ENCODE peak calls at places on chromosomes 16 and 17, in seven cellular contexts. E is KBM-7; C is activated effector memory CD4-positive, alpha-beta T cell treated with Interleukin-2 at 50 U/mL for 16 hours; S is GM19239; U is fibroblast of pulmonary artery; D is DND-41; Y is A549. R is an unnamed sample.

GRCh38 chr17:81049372-81049911 is 14.5 kb downstream of the BAIAP2 start:
- DNase-seq in E (peak; percentile 84), C (no peak), S (no peak), U (no peak), D (no peak), Y (no peak), R (no peak)

GRCh38 chr16:88928405-88929375 is 48.3 kb downstream of the CBFA2T3 start:
- DNase-seq in E (no peak), C (no peak), S (no peak), U (no peak), D (no peak), Y (no peak), R (no peak)

GRCh38 chr16:71540-72341 is 690 bp downstream of the RHBDF1 start:
- DNase-seq in E (no peak), C (no peak), S (no peak), U (peak; percentile 61), D (no peak), Y (peak; percentile 87), R (no peak)

GRCh38 chr16:9275816-9276354 is 184.4 kb downstream of the HAPSTR1 start:
- DNase-seq in E (no peak), C (no peak), S (no peak), U (no peak), D (no peak), Y (no peak), R (no peak)

GRCh38 chr16:89506113-89506504 is 2.1 kb upstream of the SPG7 start:
- DNase-seq in E (no peak), C (no peak), S (no peak), U (peak; percentile 37), D (no peak), Y (no peak), R (no peak)

GRCh38 chr17:13398853-13399252 is 202.9 kb downstream of the HS3ST3A1 start:
- DNase-seq in E (no peak), C (no peak), S (no peak), U (no peak), D (no peak), Y (no peak), R (no peak)

GRCh38 chr16:23729503-23730424 is 16.7 kb upstream of the ERN2 start:
- DNase-seq in E (peak; percentile 48), C (no peak), S (no peak), U (peak; percentile 61), D (peak; percentile 30), Y (no peak), R (no peak)

GRCh38 chr16:75764154-75764768 is 38.0 kb upstream of the CPHXL start:
- DNase-seq in E (peak; percentile 75), C (peak; percentile 35), S (no peak), U (peak; percentile 81), D (peak; percentile 64), Y (peak; percentile 58), R (peak; percentile 37)

GRCh38 chr17:69474171-69474831 is 59.8 kb downstream of the MAP2K6 start:
- DNase-seq in E (no peak), C (no peak), S (no peak), U (no peak), D (no peak), Y (no peak), R (no peak)

GRCh38 chr16:67317853-67318252 is 8.7 kb downstream of the KCTD19 start:
- DNase-seq in E (no peak), C (no peak), S (no peak), U (no peak), D (no peak), Y (no peak), R (no peak)

GRCh38 chr17:75009139-75009724 is 3.2 kb upstream of the MRPL58 start:
- DNase-seq in E (no peak), C (no peak), S (no peak), U (no peak), D (no peak), Y (no peak), R (no peak)

GRCh38 chr17:7307686-7308624 is 527 bp downstream of the EIF5A start:
- DNase-seq in E (no peak), C (peak; percentile 33), S (no peak), U (peak; percentile 35), D (peak; percentile 56), Y (peak; percentile 52), R (peak; percentile 56)

GRCh38 chr16:84985079-84986065 is 26.0 kb downstream of the ZDHHC7 start:
- DNase-seq in E (no peak), C (no peak), S (no peak), U (peak; percentile 80), D (no peak), Y (no peak), R (no peak)

GRCh38 chr16:608019-608418 is 18.2 kb downstream of the RAB40C start:
- DNase-seq in E (no peak), C (no peak), S (no peak), U (no peak), D (no peak), Y (no peak), R (peak; percentile 18)

GRCh38 chr16:85608515-85608885 is 4.6 kb upstream of the GSE1 start:
- DNase-seq in E (no peak), C (no peak), S (no peak), U (no peak), D (no peak), Y (no peak), R (no peak)

GRCh38 chr16:9844361-9844760 is 337.9 kb downstream of the GRIN2A start:
- DNase-seq in E (no peak), C (no peak), S (no peak), U (no peak), D (no peak), Y (no peak), R (no peak)

GRCh38 chr16:29811170-29811895 is 660 bp upstream of the PRRT2 start:
- DNase-seq in E (peak; percentile 87), C (peak; percentile 52), S (peak; percentile 79), U (peak; percentile 99), D (peak; percentile 74), Y (peak; percentile 93), R (peak; percentile 51)

GRCh38 chr16:20614201-20615141 is 38.3 kb upstream of the ACSM2B start:
- DNase-seq in E (no peak), C (no peak), S (no peak), U (no peak), D (no peak), Y (no peak), R (no peak)

GRCh38 chr17:75601057-75601987 is 13.7 kb downstream of the MYO15B start:
- DNase-seq in E (peak; percentile 89), C (peak; percentile 33), S (peak; percentile 74), U (peak; percentile 46), D (peak; percentile 60), Y (peak; percentile 82), R (peak; percentile 47)

GRCh38 chr16:31402687-31403086 is 9.6 kb downstream of the ITGAD start:
- DNase-seq in E (no peak), C (no peak), S (no peak), U (peak; percentile 20), D (no peak), Y (no peak), R (no peak)

GRCh38 chr17:27588354-27588753 is 42.6 kb upstream of the LGALS9 start:
- DNase-seq in E (no peak), C (no peak), S (no peak), U (no peak), D (no peak), Y (no peak), R (no peak)

GRCh38 chr17:38606646-38607611 is 1.2 kb upstream of the SRCIN1 start:
- DNase-seq in E (no peak), C (no peak), S (no peak), U (no peak), D (no peak), Y (no peak), R (no peak)

GRCh38 chr17:61128671-61129115 is 270.9 kb upstream of the TBX2 start:
- DNase-seq in E (peak; percentile 30), C (no peak), S (no peak), U (peak; percentile 60), D (no peak), Y (no peak), R (no peak)

GRCh38 chr16:11089504-11090124 is 145.2 kb downstream of the CLEC16A start:
- DNase-seq in E (no peak), C (no peak), S (no peak), U (peak; percentile 49), D (no peak), Y (no peak), R (no peak)

GRCh38 chr17:28552201-28552999 is at the start of gene UNC119:
- DNase-seq in E (peak; percentile 63), C (peak; percentile 77), S (peak; percentile 71), U (peak; percentile 61), D (peak; percentile 82), Y (peak; percentile 89), R (peak; percentile 83)

GRCh38 chr17:57553991-57554825 is 190.9 kb downstream of the CCDC182 start:
- DNase-seq in E (peak; percentile 39), C (no peak), S (no peak), U (peak; percentile 69), D (peak; percentile 55), Y (no peak), R (no peak)

GRCh38 chr16:80259289-80259805 is 281.4 kb upstream of the DYNLRB2 start:
- DNase-seq in E (no peak), C (no peak), S (no peak), U (no peak), D (no peak), Y (no peak), R (no peak)

GRCh38 chr17:75808905-75809621 is 24.5 kb downstream of the UNK start:
- DNase-seq in E (no peak), C (no peak), S (no peak), U (peak; percentile 74), D (no peak), Y (no peak), R (no peak)

GRCh38 chr17:74354123-74354522 is 7.5 kb downstream of the BTBD17 start:
- DNase-seq in E (peak; percentile 77), C (peak; percentile 39), S (peak; percentile 92), U (no peak), D (peak; percentile 35), Y (peak; percentile 77), R (no peak)

GRCh38 chr17:63477471-63478440 is 895 bp downstream of the ACE start:
- DNase-seq in E (peak; percentile 51), C (no peak), S (no peak), U (no peak), D (no peak), Y (no peak), R (no peak)

GRCh38 chr16:7866144-7866543 is 533.5 kb downstream of the RBFOX1 start:
- DNase-seq in E (no peak), C (no peak), S (no peak), U (no peak), D (no peak), Y (no peak), R (no peak)

GRCh38 chr16:31537362-31537921 is 9.7 kb downstream of the AHSP start:
- DNase-seq in E (no peak), C (no peak), S (no peak), U (no peak), D (no peak), Y (no peak), R (no peak)

GRCh38 chr17:57408064-57408811 is 151.9 kb downstream of the MSI2 start:
- DNase-seq in E (no peak), C (no peak), S (peak; percentile 46), U (no peak), D (peak; percentile 83), Y (no peak), R (peak; percentile 11)

GRCh38 chr17:10309003-10309974 is 63.5 kb downstream of the MYH13 start:
- DNase-seq in E (no peak), C (no peak), S (no peak), U (no peak), D (no peak), Y (no peak), R (no peak)